ENCODE peak calls at places on chromosome X, in five cellular contexts. One of them, this sample, is unnamed.

GRCh38 chrX:80420147-80420546 is at the start of gene TENT5D:
- DNase-seq in IMR-90: no peak
- DNase-seq in neuronal stem cell: no peak
- DNase-seq in mesendoderm: no peak
- DNase-seq in H1: no peak
- DNase-seq in this sample: no peak

GRCh38 chrX:38103857-38104812 is 97.8 kb downstream of the SYTL5 start:
- DNase-seq in IMR-90: no peak
- DNase-seq in neuronal stem cell: no peak
- DNase-seq in mesendoderm: no peak
- DNase-seq in H1: no peak
- DNase-seq in this sample: no peak

GRCh38 chrX:15751160-15751819 is 13.2 kb downstream of the CA5B start:
- DNase-seq in IMR-90: peak
- DNase-seq in neuronal stem cell: no peak
- DNase-seq in mesendoderm: no peak
- DNase-seq in H1: no peak
- DNase-seq in this sample: no peak

GRCh38 chrX:111641969-111642368 is 39.0 kb upstream of the ALG13 start:
- DNase-seq in IMR-90: no peak
- DNase-seq in neuronal stem cell: no peak
- DNase-seq in mesendoderm: no peak
- DNase-seq in H1: no peak
- DNase-seq in this sample: no peak

GRCh38 chrX:119622356-119623232 is 16.4 kb upstream of the NKRF start:
- DNase-seq in IMR-90: peak
- DNase-seq in neuronal stem cell: no peak
- DNase-seq in mesendoderm: no peak
- DNase-seq in H1: no peak
- DNase-seq in this sample: no peak

GRCh38 chrX:2426289-2426882 is 74.4 kb downstream of the DHRSX start:
- DNase-seq in IMR-90: no peak
- DNase-seq in neuronal stem cell: no peak
- DNase-seq in mesendoderm: no peak
- DNase-seq in H1: no peak
- DNase-seq in this sample: no peak

GRCh38 chrX:111444881-111445280 is 32.9 kb upstream of the DCX start:
- DNase-seq in IMR-90: no peak
- DNase-seq in neuronal stem cell: no peak
- DNase-seq in mesendoderm: peak
- DNase-seq in H1: no peak
- DNase-seq in this sample: no peak

GRCh38 chrX:2452317-2452784 is 48.4 kb downstream of the DHRSX start:
- DNase-seq in IMR-90: no peak
- DNase-seq in neuronal stem cell: no peak
- DNase-seq in mesendoderm: no peak
- DNase-seq in H1: no peak
- DNase-seq in this sample: no peak

GRCh38 chrX:54928876-54929275 is 8.3 kb downstream of the TRO start:
- DNase-seq in IMR-90: no peak
- DNase-seq in neuronal stem cell: no peak
- DNase-seq in mesendoderm: no peak
- DNase-seq in H1: no peak
- DNase-seq in this sample: no peak

GRCh38 chrX:46587158-46587557 is 13.6 kb downstream of the CHST7 start:
- DNase-seq in IMR-90: peak
- DNase-seq in neuronal stem cell: no peak
- DNase-seq in mesendoderm: peak
- DNase-seq in H1: no peak
- DNase-seq in this sample: no peak

GRCh38 chrX:63735882-63736281 is 49.1 kb downstream of the ARHGEF9 start:
- DNase-seq in IMR-90: no peak
- DNase-seq in neuronal stem cell: no peak
- DNase-seq in mesendoderm: no peak
- DNase-seq in H1: no peak
- DNase-seq in this sample: no peak

GRCh38 chrX:104343408-104344129 is 88.8 kb upstream of the ESX1 start:
- DNase-seq in IMR-90: peak
- DNase-seq in neuronal stem cell: peak
- DNase-seq in mesendoderm: peak
- DNase-seq in H1: peak
- DNase-seq in this sample: peak

GRCh38 chrX:20267924-20268701 is 1.4 kb upstream of the RPS6KA3 start:
- DNase-seq in IMR-90: no peak
- DNase-seq in neuronal stem cell: no peak
- DNase-seq in mesendoderm: peak
- DNase-seq in H1: peak
- DNase-seq in this sample: peak

GRCh38 chrX:43805579-43805978 is 76.7 kb downstream of the MAOB start:
- DNase-seq in IMR-90: no peak
- DNase-seq in neuronal stem cell: no peak
- DNase-seq in mesendoderm: no peak
- DNase-seq in H1: no peak
- DNase-seq in this sample: no peak

GRCh38 chrX:23699636-23700194 is 32.4 kb downstream of the PRDX4 start:
- DNase-seq in IMR-90: peak
- DNase-seq in neuronal stem cell: no peak
- DNase-seq in mesendoderm: peak
- DNase-seq in H1: peak
- DNase-seq in this sample: peak

GRCh38 chrX:131041652-131042051 is 16.5 kb upstream of the ARHGAP36 start:
- DNase-seq in IMR-90: no peak
- DNase-seq in neuronal stem cell: no peak
- DNase-seq in mesendoderm: no peak
- DNase-seq in H1: no peak
- DNase-seq in this sample: no peak

GRCh38 chrX:43728002-43728401 is 71.9 kb downstream of the MAOA start:
- DNase-seq in IMR-90: no peak
- DNase-seq in neuronal stem cell: no peak
- DNase-seq in mesendoderm: no peak
- DNase-seq in H1: no peak
- DNase-seq in this sample: no peak

GRCh38 chrX:124507276-124507675 is 160.9 kb downstream of the SH2D1A start:
- DNase-seq in IMR-90: no peak
- DNase-seq in neuronal stem cell: no peak
- DNase-seq in mesendoderm: no peak
- DNase-seq in H1: no peak
- DNase-seq in this sample: no peak

GRCh38 chrX:13279279-13280009 is 40.4 kb downstream of the ATXN3L start:
- DNase-seq in IMR-90: no peak
- DNase-seq in neuronal stem cell: no peak
- DNase-seq in mesendoderm: peak
- DNase-seq in H1: no peak
- DNase-seq in this sample: no peak

GRCh38 chrX:44343412-44343942 is at the start of gene EFHC2:
- DNase-seq in IMR-90: no peak
- DNase-seq in neuronal stem cell: no peak
- DNase-seq in mesendoderm: peak
- DNase-seq in H1: peak
- DNase-seq in this sample: peak

GRCh38 chrX:75547783-75548182 is 24.9 kb upstream of the ZDHHC15 start:
- DNase-seq in IMR-90: no peak
- DNase-seq in neuronal stem cell: no peak
- DNase-seq in mesendoderm: no peak
- DNase-seq in H1: no peak
- DNase-seq in this sample: no peak

GRCh38 chrX:51494409-51494808 is 2.0 kb downstream of the NUDT11 start:
- DNase-seq in IMR-90: no peak
- DNase-seq in neuronal stem cell: no peak
- DNase-seq in mesendoderm: no peak
- DNase-seq in H1: no peak
- DNase-seq in this sample: no peak

GRCh38 chrX:56564921-56565861 is 1.8 kb downstream of the UBQLN2 start:
- DNase-seq in IMR-90: peak
- DNase-seq in neuronal stem cell: peak
- DNase-seq in mesendoderm: peak
- DNase-seq in H1: no peak
- DNase-seq in this sample: no peak

GRCh38 chrX:47815901-47816845 is 20.5 kb upstream of the ZNF81 start:
- DNase-seq in IMR-90: no peak
- DNase-seq in neuronal stem cell: no peak
- DNase-seq in mesendoderm: peak
- DNase-seq in H1: no peak
- DNase-seq in this sample: peak

GRCh38 chrX:5163663-5164062 is 1065.0 kb downstream of the NLGN4X start:
- DNase-seq in IMR-90: no peak
- DNase-seq in neuronal stem cell: no peak
- DNase-seq in mesendoderm: no peak
- DNase-seq in H1: no peak
- DNase-seq in this sample: no peak

GRCh38 chrX:123878177-123878576 is 18.3 kb downstream of the XIAP start:
- DNase-seq in IMR-90: peak
- DNase-seq in neuronal stem cell: no peak
- DNase-seq in mesendoderm: no peak
- DNase-seq in H1: no peak
- DNase-seq in this sample: no peak

GRCh38 chrX:154436597-154437397 is at the start of gene GDI1:
- DNase-seq in IMR-90: peak
- DNase-seq in neuronal stem cell: no peak
- DNase-seq in mesendoderm: peak
- DNase-seq in H1: peak
- DNase-seq in this sample: peak

GRCh38 chrX:154435171-154435733 is 1.7 kb upstream of the GDI1 start:
- DNase-seq in IMR-90: no peak
- DNase-seq in neuronal stem cell: no peak
- DNase-seq in mesendoderm: no peak
- DNase-seq in H1: no peak
- DNase-seq in this sample: no peak

GRCh38 chrX:154436290-154436596 is 711 bp upstream of the GDI1 start:
- DNase-seq in IMR-90: no peak
- DNase-seq in neuronal stem cell: no peak
- DNase-seq in mesendoderm: no peak
- DNase-seq in H1: no peak
- DNase-seq in this sample: no peak

GRCh38 chrX:154437971-154438893 is 1.3 kb downstream of the GDI1 start:
- DNase-seq in IMR-90: no peak
- DNase-seq in neuronal stem cell: no peak
- DNase-seq in mesendoderm: no peak
- DNase-seq in H1: no peak
- DNase-seq in this sample: no peak

GRCh38 chrX:154437398-154437752 is 421 bp downstream of the GDI1 start:
- DNase-seq in IMR-90: no peak
- DNase-seq in neuronal stem cell: no peak
- DNase-seq in mesendoderm: no peak
- DNase-seq in H1: no peak
- DNase-seq in this sample: no peak
- H2AK5ac ChIP-seq in IMR-90: peak
- H2AK5ac ChIP-seq in neuronal stem cell: peak
- H2AK5ac ChIP-seq in mesendoderm: no peak
- H2AK5ac ChIP-seq in H1: no peak
- H2AK5ac ChIP-seq in this sample: no peak

GRCh38 chrX:71117358-71117757 is 1.0 kb upstream of the MED12 start:
- DNase-seq in IMR-90: no peak
- DNase-seq in neuronal stem cell: no peak
- DNase-seq in mesendoderm: no peak
- DNase-seq in H1: no peak
- DNase-seq in this sample: no peak

GRCh38 chrX:71118032-71118984 is at the start of gene MED12:
- DNase-seq in IMR-90: peak
- DNase-seq in neuronal stem cell: peak
- DNase-seq in mesendoderm: peak
- DNase-seq in H1: peak
- DNase-seq in this sample: peak

DNA sequence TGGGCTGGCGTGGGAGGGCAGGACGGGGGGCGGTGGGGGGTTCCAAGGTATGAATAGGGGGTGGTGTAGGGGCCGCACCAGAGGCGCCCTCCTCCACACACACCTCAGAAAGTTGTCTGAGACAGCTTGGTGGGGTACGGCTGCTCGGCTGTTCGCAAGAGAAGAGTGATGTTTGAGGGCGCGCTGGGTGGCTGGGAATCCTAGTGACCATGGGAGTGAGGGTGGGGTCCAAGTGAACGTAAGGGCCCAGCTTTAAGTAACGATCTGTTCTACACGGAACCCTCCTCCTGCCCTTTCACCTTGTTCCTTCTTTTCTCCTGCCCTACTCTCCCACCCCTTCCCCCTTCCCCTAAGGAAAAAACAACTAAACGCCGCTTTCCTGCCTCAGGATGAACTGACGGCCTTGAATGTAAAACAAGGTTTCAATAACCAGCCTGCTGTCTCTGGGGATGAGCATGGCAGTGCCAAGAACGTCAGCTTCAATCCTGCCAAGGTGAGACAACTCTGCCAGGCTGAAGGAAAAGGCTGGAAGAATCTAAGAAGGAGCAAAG is 664 bp downstream of the MED12 start:
- DNase-seq in IMR-90: no peak
- DNase-seq in neuronal stem cell: no peak
- DNase-seq in mesendoderm: no peak
- DNase-seq in H1: no peak
- DNase-seq in this sample: no peak
- H2AK5ac ChIP-seq in IMR-90: peak
- H2AK5ac ChIP-seq in neuronal stem cell: no peak
- H2AK5ac ChIP-seq in mesendoderm: no peak
- H2AK5ac ChIP-seq in H1: peak
- H2AK5ac ChIP-seq in this sample: no peak

DNA sequence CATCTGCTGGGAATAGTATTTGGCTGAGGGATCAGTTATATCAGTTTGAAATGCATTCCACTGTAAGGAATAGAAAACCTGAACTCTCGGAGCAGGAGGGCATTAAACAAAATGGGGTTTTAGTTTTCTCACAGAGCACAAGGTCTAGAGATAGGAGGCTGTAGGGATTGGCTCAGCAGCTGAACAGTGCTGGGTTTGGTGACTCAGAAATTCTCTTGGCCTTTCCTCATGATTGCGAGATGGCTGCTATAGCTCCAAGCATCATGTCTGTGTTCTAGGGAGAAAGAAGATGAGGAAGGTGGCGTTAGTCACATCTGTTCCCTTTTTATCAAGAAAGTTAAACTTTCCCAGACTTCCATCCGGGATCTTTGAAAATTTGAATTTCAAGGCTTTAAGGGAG is 177.3 kb downstream of the NHS start:
- DNase-seq in IMR-90: peak
- DNase-seq in neuronal stem cell: no peak
- DNase-seq in mesendoderm: no peak
- DNase-seq in H1: no peak
- DNase-seq in this sample: no peak
- H2AK5ac ChIP-seq in IMR-90: no peak
- H2AK5ac ChIP-seq in neuronal stem cell: no peak
- H2AK5ac ChIP-seq in mesendoderm: no peak
- H2AK5ac ChIP-seq in H1: no peak
- H2AK5ac ChIP-seq in this sample: no peak

DNA sequence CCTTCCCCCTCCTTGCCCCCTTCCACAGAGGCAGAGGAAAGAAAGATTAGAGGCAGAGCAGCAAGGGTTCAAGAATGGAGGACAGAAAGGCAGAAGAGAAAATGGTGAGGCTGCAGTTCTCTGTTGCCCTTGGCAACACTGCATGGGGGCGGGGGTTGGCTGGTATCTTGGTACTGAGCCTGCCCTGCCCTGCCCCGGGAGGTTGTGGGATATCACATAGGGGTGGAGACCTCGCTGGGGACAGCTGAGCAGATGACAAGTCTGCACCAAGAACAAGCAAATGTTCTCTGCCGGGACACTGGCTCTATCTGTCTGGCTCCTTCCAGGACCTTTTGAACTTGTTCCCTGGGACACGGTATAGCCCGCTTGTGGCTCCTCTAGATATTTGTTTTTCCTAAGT is 39.8 kb downstream of the NHS start:
- DNase-seq in IMR-90: no peak
- DNase-seq in neuronal stem cell: no peak
- DNase-seq in mesendoderm: peak
- DNase-seq in H1: peak
- DNase-seq in this sample: peak
- H2AK5ac ChIP-seq in IMR-90: peak
- H2AK5ac ChIP-seq in neuronal stem cell: no peak
- H2AK5ac ChIP-seq in mesendoderm: no peak
- H2AK5ac ChIP-seq in H1: peak
- H2AK5ac ChIP-seq in this sample: no peak

This sample was measured in H9.